ENCODE peak calls at places on chromosomes 5 and 9, in ten cellular contexts. V is 8988T, K is HTR-8/SVneo, L is NCI-H1930, B is brain pericyte, T is neural crest cell, X is B cell, H is SIG-M5, J is GM23338, A is kidney glomerular epithelial cell. C is an unnamed sample.
A peak's percentile ranks its signal among the peaks of the same experiment; 100 is the strongest.

GRCh38 chr5:55188656-55189380 is 15.8 kb upstream of the CDC20B start:
- DNase-seq in B (no peak), X (no peak), L (peak; percentile 17), H (no peak), K (no peak), A (no peak), V (no peak), J (no peak), T (no peak), C (no peak)

GRCh38 chr9:95854386-95855015 is 21.0 kb upstream of the ERCC6L2 start:
- DNase-seq in J (no peak), A (peak; percentile 4), T (no peak), B (no peak), L (no peak), K (no peak), X (no peak), H (no peak), V (no peak), C (no peak)

GRCh38 chr5:159874308-159874707 is 42.0 kb upstream of the ADRA1B start:
- DNase-seq in A (peak; percentile 11), V (no peak), T (no peak), H (no peak), B (no peak), L (no peak), X (no peak), J (no peak), K (peak; percentile 25), C (no peak)

GRCh38 chr5:113615708-113616107 is 102.2 kb downstream of the YTHDC2 start:
- DNase-seq in A (no peak), J (no peak), V (no peak), H (no peak), X (no peak), T (no peak), L (no peak), K (no peak), B (no peak), C (no peak)

GRCh38 chr9:26054600-26055516 is 376.6 kb upstream of the TUSC1 start:
- DNase-seq in B (no peak), T (no peak), V (no peak), X (no peak), J (no peak), A (no peak), K (no peak), H (no peak), L (no peak), C (no peak)

GRCh38 chr9:83219154-83219923 is 156.4 kb upstream of the RASEF start:
- DNase-seq in V (peak; percentile 63), B (no peak), L (peak; percentile 41), J (peak; percentile 96), H (no peak), K (peak; percentile 67), X (no peak), A (peak; percentile 86), T (peak; percentile 64), C (peak; percentile 28)

GRCh38 chr5:106521701-106522100 is 1149.0 kb downstream of the EFNA5 start:
- DNase-seq in H (no peak), L (no peak), A (peak; percentile 89), J (no peak), T (no peak), K (no peak), X (no peak), V (no peak), B (peak; percentile 60), C (peak; percentile 43)

GRCh38 chr5:71872465-71872864 is 153.4 kb downstream of the CARTPT start:
- DNase-seq in B (no peak), V (no peak), X (no peak), A (no peak), K (no peak), T (no peak), L (no peak), J (no peak), H (no peak), C (no peak)

GRCh38 chr5:83029912-83030311 is 47.3 kb downstream of the TMEM167A start:
- DNase-seq in L (no peak), T (no peak), J (no peak), H (no peak), X (no peak), B (no peak), K (no peak), A (peak; percentile 50), V (no peak), C (no peak)

GRCh38 chr9:88302579-88303324 is 85.5 kb upstream of the SPIN1 start:
- DNase-seq in A (no peak), T (no peak), X (no peak), H (no peak), B (no peak), K (no peak), J (no peak), V (no peak), L (no peak), C (no peak)

GRCh38 chr5:138878437-138879235 is 3.5 kb upstream of the LRRTM2 start:
- DNase-seq in K (no peak), A (no peak), B (no peak), T (no peak), V (no peak), X (no peak), J (no peak), H (no peak), L (no peak), C (no peak)

GRCh38 chr9:91560301-91560700 is 136.7 kb upstream of the NFIL3 start:
- DNase-seq in L (no peak), X (no peak), V (no peak), A (peak; percentile 62), K (no peak), T (no peak), J (no peak), B (no peak), H (no peak), C (no peak)

GRCh38 chr5:1510631-1511030 is 13.1 kb downstream of the LPCAT1 start:
- DNase-seq in A (no peak), J (no peak), H (no peak), K (no peak), X (no peak), L (no peak), T (no peak), V (no peak), B (no peak), C (no peak)

GRCh38 chr5:150632305-150633160 is 7.9 kb upstream of the SYNPO start:
- DNase-seq in K (no peak), T (no peak), H (no peak), J (no peak), X (no peak), A (no peak), B (no peak), L (no peak), V (no peak), C (no peak)

GRCh38 chr5:134099288-134099872 is 15.1 kb upstream of the TCF7 start:
- DNase-seq in V (no peak), T (no peak), H (no peak), L (no peak), K (no peak), B (no peak), A (no peak), X (no peak), J (no peak), C (no peak)

GRCh38 chr5:150258126-150258525 is 31.4 kb downstream of the CAMK2A start:
- DNase-seq in A (peak; percentile 23), X (no peak), J (no peak), L (no peak), K (no peak), T (no peak), B (no peak), H (no peak), V (no peak), C (no peak)

GRCh38 chr9:3441197-3441816 is 84.5 kb downstream of the RFX3 start:
- DNase-seq in A (peak; percentile 15), J (peak; percentile 68), K (peak; percentile 28), L (no peak), V (no peak), X (peak; percentile 68), T (peak; percentile 9), H (no peak), B (no peak), C (peak; percentile 32)

GRCh38 chr5:171712616-171713015 is 73.0 kb upstream of the SMIM23 start:
- DNase-seq in X (no peak), K (no peak), B (no peak), T (no peak), A (no peak), L (no peak), J (no peak), V (no peak), H (no peak), C (no peak)

GRCh38 chr5:61678966-61679365 is 346.9 kb downstream of the ZSWIM6 start:
- DNase-seq in B (no peak), K (no peak), L (no peak), V (no peak), A (no peak), J (peak; percentile 64), X (no peak), H (no peak), T (no peak), C (no peak)

GRCh38 chr5:73448072-73448432 is 525 bp downstream of the FOXD1 start:
- DNase-seq in H (no peak), B (no peak), A (no peak), K (no peak), T (peak; percentile 19), V (no peak), X (peak; percentile 48), L (no peak), J (peak; percentile 51), C (no peak)

GRCh38 chr9:97559111-97559514 is 57.6 kb downstream of the TMOD1 start:
- DNase-seq in L (no peak), X (no peak), B (no peak), J (no peak), H (no peak), A (peak; percentile 4), V (no peak), T (no peak), K (no peak), C (no peak)

GRCh38 chr5:14627270-14627669 is 37.2 kb upstream of the OTULIN start:
- DNase-seq in B (no peak), J (no peak), K (no peak), H (no peak), T (no peak), L (no peak), V (no peak), A (no peak), X (no peak), C (no peak)

GRCh38 chr9:129336601-129337286 is 158.7 kb upstream of the IER5L start:
- DNase-seq in B (no peak), K (no peak), X (peak; percentile 72), J (peak; percentile 89), A (no peak), H (no peak), V (no peak), L (no peak), T (no peak), C (no peak)

GRCh38 chr9:136092741-136093140 is 2.3 kb downstream of the NACC2 start:
- DNase-seq in V (peak; percentile 47), J (no peak), A (no peak), T (no peak), X (no peak), L (no peak), B (no peak), H (no peak), K (no peak), C (no peak)

GRCh38 chr9:133619791-133620190 is 10.6 kb upstream of the FAM163B start:
- DNase-seq in V (no peak), H (no peak), T (no peak), J (no peak), A (no peak), K (no peak), B (no peak), X (peak; percentile 33), L (no peak), C (no peak)

GRCh38 chr9:134346151-134346550 is 19.9 kb downstream of the RXRA start:
- DNase-seq in H (no peak), L (no peak), K (no peak), T (no peak), A (no peak), J (no peak), X (no peak), V (no peak), B (no peak), C (no peak)

GRCh38 chr5:32225445-32225844 is 51.3 kb upstream of the GOLPH3 start:
- DNase-seq in H (no peak), X (no peak), A (no peak), V (no peak), J (no peak), K (peak; percentile 72), L (no peak), T (no peak), B (no peak), C (peak; percentile 49)

GRCh38 chr5:77748160-77748559 is 28.0 kb downstream of the TBCA start:
- DNase-seq in X (no peak), A (no peak), J (no peak), T (no peak), B (no peak), H (no peak), K (no peak), L (no peak), V (no peak), C (no peak)